ENCODE peak calls at places on chromosomes 3 and 15, in four cellular contexts. L, B, J and O are unnamed samples.

GRCh38 chr3:128503751-128504532 is 10.9 kb upstream of the GATA2 start:
- DNase-seq in L (no peak), B (no peak), J (no peak), O (no peak)

GRCh38 chr3:193826126-193826795 is 233.3 kb downstream of the OPA1 start:
- DNase-seq in J (no peak), B (peak; percentile 80), L (peak; percentile 27), O (peak; percentile 26)

GRCh38 chr3:98779936-98780335 is 16.8 kb downstream of the ST3GAL6 start:
- DNase-seq in J (no peak), L (no peak), B (peak; percentile 47), O (no peak)

GRCh38 chr3:42493798-42494151 is 8.7 kb upstream of the VIPR1 start:
- DNase-seq in J (no peak), B (no peak), L (no peak), O (no peak)

GRCh38 chr3:172077197-172077734 is 37.9 kb downstream of the FNDC3B start:
- DNase-seq in J (no peak), B (no peak), L (no peak), O (no peak)

GRCh38 chr3:66495633-66496032 is 5.2 kb downstream of the LRIG1 start:
- DNase-seq in L (peak; percentile 33), B (no peak), J (no peak), O (peak; percentile 28)

GRCh38 chr15:80462836-80463512 is 58.8 kb downstream of the ARNT2 start:
- DNase-seq in B (no peak), L (no peak), J (no peak), O (no peak)

GRCh38 chr3:187740446-187741399 is 4.5 kb downstream of the BCL6 start:
- DNase-seq in B (peak; percentile 90), L (peak; percentile 76), J (peak; percentile 69), O (peak; percentile 39)

GRCh38 chr3:194999491-194999890 is 271.5 kb downstream of the XXYLT1 start:
- DNase-seq in B (no peak), L (no peak), J (no peak), O (no peak)

GRCh38 chr15:94294556-94294955 is 63.2 kb downstream of the MCTP2 start:
- DNase-seq in B (no peak), L (no peak), J (no peak), O (no peak)

GRCh38 chr3:168156479-168156878 is 60.8 kb upstream of the GOLIM4 start:
- DNase-seq in J (no peak), B (no peak), L (no peak), O (no peak)

GRCh38 chr3:125375950-125376679 is 990 bp upstream of the ZNF148 start:
- DNase-seq in L (no peak), B (peak; percentile 68), J (no peak), O (peak; percentile 21)

GRCh38 chr3:64494530-64494929 is 193.3 kb downstream of the ADAMTS9 start:
- DNase-seq in J (no peak), L (no peak), B (no peak), O (no peak)

GRCh38 chr3:194760740-194761139 is 75.1 kb downstream of the FAM43A start:
- DNase-seq in J (no peak), L (no peak), B (no peak), O (no peak)

GRCh38 chr3:58521002-58521670 is 15.9 kb downstream of the ACOX2 start:
- DNase-seq in B (peak; percentile 36), L (no peak), J (no peak), O (no peak)

GRCh38 chr3:30786360-30786759 is 108.1 kb downstream of the GADL1 start:
- DNase-seq in B (no peak), L (no peak), J (no peak), O (no peak)

GRCh38 chr3:104742044-104742443 is 624.7 kb upstream of the ALCAM start:
- DNase-seq in J (no peak), B (no peak), L (no peak), O (no peak)

GRCh38 chr15:53648934-53649333 is 110.5 kb downstream of the WDR72 start:
- DNase-seq in B (no peak), J (no peak), L (no peak), O (no peak)

GRCh38 chr3:105672996-105673395 is 195.8 kb downstream of the CBLB start:
- DNase-seq in B (no peak), L (no peak), J (no peak), O (no peak)

GRCh38 chr3:102089904-102090492 is 240.7 kb downstream of the NFKBIZ start:
- DNase-seq in B (peak; percentile 75), L (peak; percentile 38), J (no peak), O (no peak)

GRCh38 chr3:90092994-90093393 is 985.6 kb downstream of the EPHA3 start:
- DNase-seq in B (peak; percentile 37), J (no peak), L (no peak), O (peak; percentile 50)

GRCh38 chr3:194574639-194575483 is 58.4 kb downstream of the TMEM44 start:
- DNase-seq in L (no peak), B (peak; percentile 82), J (no peak), O (no peak)

GRCh38 chr3:31878231-31878838 is 102.7 kb downstream of the OSBPL10 start:
- DNase-seq in L (no peak), B (peak; percentile 24), J (no peak), O (no peak)

GRCh38 chr3:30475038-30475808 is 131.2 kb upstream of the TGFBR2 start:
- DNase-seq in J (peak; percentile 10), B (no peak), L (no peak), O (no peak)

GRCh38 chr3:109047366-109047765 is 70.6 kb downstream of the MORC1 start:
- DNase-seq in B (no peak), L (no peak), J (no peak), O (peak; percentile 75)

GRCh38 chr3:17411157-17411877 is 331.1 kb downstream of the TBC1D5 start:
- DNase-seq in J (no peak), L (no peak), B (no peak), O (no peak)

GRCh38 chr15:77606142-77607034 is 26.3 kb downstream of the LINGO1 start:
- DNase-seq in J (no peak), L (peak; percentile 55), B (peak; percentile 57), O (no peak)

GRCh38 chr15:34055868-34056595 is 17.0 kb upstream of the AVEN start:
- DNase-seq in J (no peak), B (peak; percentile 86), L (no peak), O (no peak)

DNA sequence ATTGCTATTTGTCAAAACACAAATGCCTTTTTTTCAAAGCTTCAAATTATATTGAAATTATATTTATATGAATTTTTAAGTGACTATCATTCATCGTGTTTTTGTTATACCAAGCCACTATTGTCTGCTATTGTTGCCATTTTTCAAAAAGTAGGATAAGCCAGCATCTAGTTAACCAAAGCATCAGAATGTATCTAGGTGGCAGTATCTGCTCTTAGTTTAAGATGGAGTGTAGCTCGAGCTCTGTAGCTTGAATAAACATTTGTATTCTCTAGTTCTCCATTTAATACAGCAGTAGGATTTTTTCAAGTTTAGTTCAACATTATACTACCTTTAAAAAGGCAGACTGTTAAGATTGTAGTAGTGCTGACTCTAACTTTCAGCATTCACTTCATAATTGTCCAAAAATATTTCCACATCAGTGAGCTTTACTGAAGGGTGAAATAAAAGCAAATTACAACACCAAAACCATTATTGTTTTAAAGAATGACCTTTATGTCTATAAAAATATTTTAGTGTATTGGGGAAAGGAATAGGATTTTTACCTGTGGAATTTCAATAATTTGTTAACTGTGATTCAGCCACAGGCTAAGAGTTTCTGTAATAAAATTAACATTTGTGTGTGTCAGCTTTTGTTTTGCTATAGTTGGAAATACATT is 19.6 kb upstream of the C15orf61 start:
- DNase-seq in B (peak; percentile 61), L (no peak), J (peak; percentile 24), O (no peak)
- H3K4me3 ChIP-seq in B (no peak overlapping the region), L (no peak overlapping the region), J (no peak overlapping the region), O (no peak overlapping the region)

GRCh38 chr3:110711851-110712396 is 359.7 kb upstream of the NECTIN3 start:
- DNase-seq in B (peak; percentile 6), J (no peak), L (no peak), O (no peak)
- H3K4me1 ChIP-seq in B (no peaks in the 10 kb centered on the region), J (no peaks in the 10 kb centered on the region), L (no peaks in the 10 kb centered on the region), O (peaks cover 10% of the 10 kb centered on the region)

DNA sequence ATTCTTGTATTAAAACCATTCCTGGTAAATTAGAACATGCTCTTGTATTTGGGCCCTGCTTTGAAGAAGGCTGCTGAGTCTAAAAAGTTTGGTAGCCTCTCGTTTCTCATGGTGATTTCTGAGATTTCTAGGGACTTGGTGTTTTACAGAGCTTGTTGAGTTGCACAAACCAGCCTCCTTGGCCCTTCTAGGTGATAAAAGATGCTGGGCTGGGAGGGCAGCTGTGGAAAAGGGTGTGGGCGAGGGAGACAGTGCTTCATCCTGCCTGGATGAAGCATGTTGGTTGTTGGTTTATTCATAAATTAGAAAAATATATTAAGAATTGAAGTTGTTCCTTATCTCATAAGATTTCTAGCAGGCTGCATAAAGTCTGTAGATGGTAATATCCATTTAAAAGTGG is 151.7 kb downstream of the IGF1R start:
- DNase-seq in L (no peak), J (no peak), B (peak; percentile 30), O (no peak)
- H3K4me3 ChIP-seq in L (no peak overlapping the region), J (no peak overlapping the region), B (peak overlapping the region; percentile 39), O (no peak overlapping the region)

GRCh38 chr3:56725175-56725574 is 42.1 kb upstream of the TASOR start:
- DNase-seq in B (no peak), J (peak; percentile 46), L (peak; percentile 43), O (no peak)
- H3K4me1 ChIP-seq in B (no peaks in the 10 kb centered on the region), J (peaks cover 10% of the 10 kb centered on the region), L (no peaks in the 10 kb centered on the region), O (no peaks in the 10 kb centered on the region)

DNA sequence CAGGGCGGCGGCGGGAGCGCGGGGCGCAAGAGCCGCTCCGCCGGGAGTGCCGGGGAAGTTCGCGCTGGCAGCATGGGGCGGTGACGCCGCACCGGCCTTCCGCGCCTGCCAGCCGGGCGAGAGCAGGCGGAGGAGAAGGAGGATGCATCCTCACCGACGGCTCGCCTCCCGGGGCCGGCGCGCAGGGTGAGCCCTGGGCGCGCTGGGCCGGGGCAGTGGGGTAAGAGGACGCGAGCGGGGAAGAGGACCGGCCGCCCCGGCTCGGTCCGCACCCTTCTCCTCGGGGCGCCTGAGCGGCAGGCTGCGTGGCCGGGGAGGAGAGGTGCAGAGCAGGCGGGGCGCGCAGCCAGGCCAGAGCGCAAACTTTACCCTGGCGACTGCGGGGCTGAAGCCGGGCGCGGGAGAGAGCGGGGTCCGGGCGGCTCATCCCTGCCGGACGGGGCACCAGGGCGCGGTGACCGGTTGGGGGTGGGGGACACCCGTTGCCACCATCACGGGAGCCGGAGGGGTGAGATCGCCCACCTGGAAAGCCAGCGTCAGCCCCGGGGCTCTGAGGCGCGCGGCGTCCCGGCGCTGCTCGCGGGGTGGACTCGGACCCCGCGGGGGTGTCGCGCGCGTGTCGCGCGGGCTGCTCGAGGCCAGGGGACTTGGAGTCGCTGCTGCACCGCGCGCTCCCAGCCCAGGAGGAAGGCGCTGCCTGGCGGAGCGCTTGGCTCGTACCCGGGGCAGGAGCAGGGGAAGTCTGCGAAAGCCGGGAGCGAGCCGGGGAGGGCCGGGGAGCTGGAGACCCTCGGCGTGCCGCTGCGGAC is 541 bp downstream of the GABRA5 start:
- DNase-seq in L (no peak), B (peak; percentile 41), J (no peak), O (no peak)
- H3K4me3 ChIP-seq in L (no peak overlapping the region), B (peak overlapping the region; percentile 40), J (no peak overlapping the region), O (peak overlapping the region; percentile 25)

GRCh38 chr3:147395975-147396708 is 10.2 kb downstream of the ZIC4 start:
- DNase-seq in B (no peak), J (no peak), L (no peak), O (no peak)
- H3K4me1 ChIP-seq in B (peaks cover 10% of the 10 kb centered on the region), J (no peaks in the 10 kb centered on the region), L (no peaks in the 10 kb centered on the region), O (no peaks in the 10 kb centered on the region)

GRCh38 chr15:48062476-48062875 is 58.3 kb upstream of the SLC24A5 start:
- DNase-seq in J (no peak), B (no peak), L (no peak), O (no peak)

GRCh38 chr15:48060396-48060795 is 60.4 kb upstream of the SLC24A5 start:
- DNase-seq in B (no peak), J (no peak), L (no peak), O (no peak)

GRCh38 chr15:48058371-48058770 is 62.4 kb upstream of the SLC24A5 start:
- DNase-seq in J (no peak), B (no peak), L (no peak), O (no peak)

GRCh38 chr15:48061588-48061987 is 59.2 kb upstream of the SLC24A5 start:
- DNase-seq in B (no peak), L (no peak), J (no peak), O (no peak)

GRCh38 chr15:48059786-48060185 is 61.0 kb upstream of the SLC24A5 start:
- DNase-seq in B (peak; percentile 3), J (no peak), L (no peak), O (no peak)
- H3K4me3 ChIP-seq in B (no peak overlapping the region), J (no peak overlapping the region), L (no peak overlapping the region), O (no peak overlapping the region)